ENCODE peak calls at places on chromosomes 11 and 22, in four cellular contexts. One of them, this sample, is unnamed.

GRCh38 chr22:42841444-42841843 is 15.6 kb downstream of the ARFGAP3 start:
- DNase-seq in A549: no peak
- DNase-seq in H54: no peak
- DNase-seq in lower leg skin: no peak
- DNase-seq in this sample: no peak

GRCh38 chr11:126476977-126477376 is 121.5 kb downstream of the ST3GAL4 start:
- DNase-seq in A549: no peak
- DNase-seq in H54: no peak
- DNase-seq in lower leg skin: no peak
- DNase-seq in this sample: no peak

GRCh38 chr11:126304457-126305072 is 705 bp downstream of the DCPS start:
- DNase-seq in A549: no peak
- DNase-seq in H54: no peak
- DNase-seq in lower leg skin: no peak
- DNase-seq in this sample: no peak

GRCh38 chr11:31499576-31500178 is 9.7 kb downstream of the IMMP1L start:
- DNase-seq in A549: no peak
- DNase-seq in H54: no peak
- DNase-seq in lower leg skin: no peak
- DNase-seq in this sample: no peak

GRCh38 chr11:35223429-35223828 is 84.5 kb downstream of the CD44 start:
- DNase-seq in A549: no peak
- DNase-seq in H54: no peak
- DNase-seq in lower leg skin: no peak
- DNase-seq in this sample: no peak

GRCh38 chr11:5476184-5476819 is 12.2 kb upstream of the OR52D1 start:
- DNase-seq in A549: peak; percentile 65
- DNase-seq in H54: peak; percentile 25
- DNase-seq in lower leg skin: no peak
- DNase-seq in this sample: peak; percentile 36

GRCh38 chr22:39241632-39242388 is 3.0 kb downstream of the PDGFB start:
- DNase-seq in A549: no peak
- DNase-seq in H54: no peak
- DNase-seq in lower leg skin: no peak
- DNase-seq in this sample: no peak

GRCh38 chr11:123122852-123123251 is 60.9 kb upstream of the HSPA8 start:
- DNase-seq in A549: no peak
- DNase-seq in H54: no peak
- DNase-seq in lower leg skin: no peak
- DNase-seq in this sample: no peak

GRCh38 chr22:29820941-29821789 is 16.9 kb downstream of the ASCC2 start:
- DNase-seq in A549: peak; percentile 85
- DNase-seq in H54: peak; percentile 50
- DNase-seq in lower leg skin: peak; percentile 92
- DNase-seq in this sample: peak; percentile 86

GRCh38 chr22:31678748-31679147 is 16.7 kb upstream of the PISD start:
- DNase-seq in A549: no peak
- DNase-seq in H54: no peak
- DNase-seq in lower leg skin: no peak
- DNase-seq in this sample: no peak

GRCh38 chr11:77619576-77620198 is 17.9 kb downstream of the CLNS1A start:
- DNase-seq in A549: peak; percentile 61
- DNase-seq in H54: no peak
- DNase-seq in lower leg skin: no peak
- DNase-seq in this sample: peak; percentile 50

GRCh38 chr22:30128511-30128910 is 48.2 kb downstream of the HORMAD2 start:
- DNase-seq in A549: no peak
- DNase-seq in H54: no peak
- DNase-seq in lower leg skin: no peak
- DNase-seq in this sample: no peak

GRCh38 chr11:100863080-100863581 is 176.0 kb downstream of the ARHGAP42 start:
- DNase-seq in A549: peak; percentile 19
- DNase-seq in H54: no peak
- DNase-seq in lower leg skin: no peak
- DNase-seq in this sample: no peak

DNA sequence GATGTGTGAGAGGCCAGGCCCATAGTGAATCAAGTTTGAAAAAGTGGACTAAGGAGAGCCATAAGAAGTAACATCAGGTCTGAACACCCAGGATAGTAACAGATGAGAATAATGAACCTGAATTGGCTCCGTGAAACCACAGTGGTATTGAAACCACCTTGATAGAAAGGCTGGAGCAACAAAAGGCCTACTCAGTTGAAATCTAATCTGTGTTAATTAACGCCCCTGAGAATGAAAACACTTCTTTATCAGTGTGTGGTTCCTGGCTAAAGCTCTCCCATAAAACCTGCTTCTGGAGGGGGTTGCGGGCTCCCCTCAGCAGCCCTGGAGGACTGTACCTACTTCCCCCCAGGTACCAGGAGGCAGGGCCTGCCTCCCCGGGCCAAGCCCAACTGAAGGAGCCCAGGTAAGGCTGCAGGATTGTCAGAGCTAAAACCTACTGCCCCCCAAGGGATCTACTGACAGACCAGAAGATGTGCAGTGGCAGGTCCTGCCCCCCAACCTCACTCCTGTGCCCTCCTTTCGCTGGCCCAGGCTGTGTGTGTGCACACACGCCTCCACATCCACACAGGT is 54.6 kb downstream of the PLEKHA7 start:
- DNase-seq in A549: no peak
- DNase-seq in H54: no peak
- DNase-seq in lower leg skin: no peak
- DNase-seq in this sample: no peak
- TF ChIP-seq POLR2A in A549: no peak
- TF ChIP-seq POLR2A in H54: no peak
- TF ChIP-seq POLR2A in lower leg skin: no peak
- TF ChIP-seq POLR2A in this sample: no peak

GRCh38 chr11:65842144-65842543 is 8.4 kb downstream of the SNX32 start:
- DNase-seq in A549: no peak
- DNase-seq in H54: no peak
- DNase-seq in lower leg skin: no peak
- DNase-seq in this sample: no peak
- TF ChIP-seq POLR2A in A549: no peak
- TF ChIP-seq POLR2A in H54: no peak
- TF ChIP-seq POLR2A in lower leg skin: no peak
- TF ChIP-seq POLR2A in this sample: no peak

GRCh38 chr11:108121274-108122155 is at the start of gene ACAT1:
- DNase-seq in A549: peak; percentile 86
- DNase-seq in H54: peak; percentile 77
- DNase-seq in lower leg skin: peak; percentile 100
- DNase-seq in this sample: peak; percentile 91
- TF ChIP-seq POLR2A in A549: peak; percentile 72
- TF ChIP-seq POLR2A in H54: peak; percentile 64
- TF ChIP-seq POLR2A in lower leg skin: no peak
- TF ChIP-seq POLR2A in this sample: peak; percentile 95

DNA sequence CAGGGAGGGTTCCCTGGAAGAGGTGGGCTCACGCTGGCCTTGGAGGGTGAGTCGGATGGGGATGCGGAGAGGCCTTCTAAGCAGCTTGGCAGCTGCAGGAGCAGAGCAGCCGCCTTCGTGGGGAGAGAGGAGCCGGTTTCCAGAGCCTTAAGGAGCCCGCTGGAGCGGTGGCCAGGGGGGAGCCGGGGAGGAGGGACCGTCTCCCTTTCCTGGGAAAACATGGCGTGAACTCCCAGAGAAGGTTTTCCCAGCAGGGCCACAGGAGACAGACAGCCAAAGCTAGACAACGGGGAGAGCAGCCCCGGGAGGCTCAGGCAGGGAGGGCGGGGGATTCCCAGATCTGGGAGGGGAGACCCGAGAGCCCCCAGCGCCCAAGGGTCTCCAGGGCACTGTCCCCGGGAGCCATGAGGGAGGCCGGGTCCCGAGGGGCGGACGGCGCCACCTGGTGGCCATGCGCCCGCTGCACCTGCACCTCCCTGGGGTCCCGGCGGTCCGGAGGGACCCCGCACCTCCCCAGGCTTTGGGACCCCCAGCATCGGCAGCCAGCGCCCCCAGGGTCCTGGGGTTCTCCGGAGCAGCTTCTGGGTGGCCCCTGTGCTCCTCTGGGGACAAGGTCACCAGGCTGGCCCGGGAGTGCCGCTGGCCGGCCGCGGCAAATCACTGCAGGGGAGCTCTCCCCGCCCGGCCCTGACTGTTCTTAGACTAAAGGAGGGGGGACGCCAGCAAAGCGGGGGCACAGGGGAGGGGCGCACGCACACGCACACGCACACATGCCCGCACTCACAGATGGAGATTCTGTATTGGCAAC is 2.4 kb upstream of the SYT8 start:
- DNase-seq in A549: peak; percentile 44
- DNase-seq in H54: peak; percentile 78
- DNase-seq in lower leg skin: no peak
- DNase-seq in this sample: no peak
- TF ChIP-seq POLR2A in A549: no peak
- TF ChIP-seq POLR2A in H54: no peak
- TF ChIP-seq POLR2A in lower leg skin: no peak
- TF ChIP-seq POLR2A in this sample: no peak

DNA sequence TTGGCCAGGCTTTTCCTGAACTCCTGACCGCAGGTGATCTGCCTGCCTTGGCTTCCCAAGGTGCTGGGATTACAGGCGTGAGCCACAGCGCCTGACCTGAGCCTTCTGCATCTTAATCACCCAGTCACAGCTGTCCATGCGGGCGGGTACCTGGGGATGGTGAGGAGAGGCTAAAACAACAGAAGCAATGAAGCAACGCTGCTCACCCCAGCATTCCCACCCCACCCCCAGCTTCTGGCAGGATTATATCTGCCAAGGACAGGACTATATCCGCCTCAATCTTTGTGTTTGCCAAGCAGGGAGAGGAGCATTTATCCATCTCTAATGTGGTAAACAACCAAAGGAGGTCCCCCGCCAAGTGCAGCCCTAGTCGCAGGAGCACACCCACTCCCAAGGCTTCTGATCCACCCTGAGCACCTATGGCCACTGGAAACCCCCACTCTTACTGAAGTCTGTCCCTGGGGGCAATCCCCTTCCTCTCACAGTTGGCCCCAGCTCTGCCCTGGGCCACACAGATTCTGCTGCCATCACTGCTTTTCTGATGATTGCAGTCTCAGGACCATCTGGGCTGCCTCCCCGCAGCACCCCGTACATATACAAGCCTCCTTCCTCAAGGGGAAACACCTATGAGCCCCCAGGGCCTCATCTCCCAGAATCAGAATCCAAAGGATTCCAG is 8.8 kb upstream of the LGALS2 start:
- DNase-seq in A549: no peak
- DNase-seq in H54: no peak
- DNase-seq in lower leg skin: no peak
- DNase-seq in this sample: no peak
- TF ChIP-seq POLR2A in A549: no peak
- TF ChIP-seq POLR2A in H54: no peak
- TF ChIP-seq POLR2A in lower leg skin: no peak
- TF ChIP-seq POLR2A in this sample: no peak

This sample was measured in HepG2.